ENCODE peak calls at places on chromosomes 16 and 17, in five cellular contexts. One of them, this sample, is unnamed.
A peak's percentile ranks its signal among the peaks of the same experiment; 100 is the strongest.

GRCh38 chr17:75516619-75517276 is 420 bp downstream of the TSEN54 start:
- DNase-seq in stomach: no peak
- DNase-seq in prostate gland: no peak
- DNase-seq in uterus: peak; percentile 46
- DNase-seq in ovary: peak; percentile 69
- DNase-seq in this sample: peak; percentile 75

GRCh38 chr16:18841833-18842525 is 40.6 kb upstream of the ARL6IP1 start:
- DNase-seq in stomach: no peak
- DNase-seq in prostate gland: no peak
- DNase-seq in uterus: no peak
- DNase-seq in ovary: no peak
- DNase-seq in this sample: no peak

GRCh38 chr17:34235389-34236028 is 19.6 kb upstream of the CCL2 start:
- DNase-seq in stomach: peak; percentile 30
- DNase-seq in prostate gland: peak; percentile 27
- DNase-seq in uterus: peak; percentile 76
- DNase-seq in ovary: peak; percentile 56
- DNase-seq in this sample: peak; percentile 88

GRCh38 chr17:47918003-47918402 is 22.0 kb downstream of the SP2 start:
- DNase-seq in stomach: no peak
- DNase-seq in prostate gland: no peak
- DNase-seq in uterus: no peak
- DNase-seq in ovary: no peak
- DNase-seq in this sample: no peak

GRCh38 chr16:15865742-15866141 is 8.9 kb upstream of the MYH11 start:
- DNase-seq in stomach: no peak
- DNase-seq in prostate gland: no peak
- DNase-seq in uterus: no peak
- DNase-seq in ovary: no peak
- DNase-seq in this sample: no peak

GRCh38 chr17:5422505-5422904 is 2.5 kb downstream of the RPAIN start:
- DNase-seq in stomach: no peak
- DNase-seq in prostate gland: no peak
- DNase-seq in uterus: no peak
- DNase-seq in ovary: no peak
- DNase-seq in this sample: no peak

GRCh38 chr17:44110823-44111633 is 12.4 kb downstream of the HDAC5 start:
- DNase-seq in stomach: peak; percentile 98
- DNase-seq in prostate gland: peak; percentile 94
- DNase-seq in uterus: peak; percentile 99
- DNase-seq in ovary: peak; percentile 100
- DNase-seq in this sample: peak; percentile 100

GRCh38 chr16:69595127-69596036 is 29.6 kb downstream of the NFAT5 start:
- DNase-seq in stomach: no peak
- DNase-seq in prostate gland: no peak
- DNase-seq in uterus: no peak
- DNase-seq in ovary: no peak
- DNase-seq in this sample: no peak

GRCh38 chr16:85082553-85083050 is 29.7 kb downstream of the CIBAR2 start:
- DNase-seq in stomach: no peak
- DNase-seq in prostate gland: no peak
- DNase-seq in uterus: no peak
- DNase-seq in ovary: no peak
- DNase-seq in this sample: no peak

GRCh38 chr17:16419074-16419928 is 3.9 kb downstream of the TRPV2 start:
- DNase-seq in stomach: no peak
- DNase-seq in prostate gland: no peak
- DNase-seq in uterus: no peak
- DNase-seq in ovary: no peak
- DNase-seq in this sample: no peak

GRCh38 chr17:20960871-20961270 is 81.9 kb downstream of the USP22 start:
- DNase-seq in stomach: no peak
- DNase-seq in prostate gland: no peak
- DNase-seq in uterus: no peak
- DNase-seq in ovary: no peak
- DNase-seq in this sample: no peak

GRCh38 chr17:63986842-63987615 is 11.1 kb upstream of the PRR29 start:
- DNase-seq in stomach: no peak
- DNase-seq in prostate gland: no peak
- DNase-seq in uterus: no peak
- DNase-seq in ovary: no peak
- DNase-seq in this sample: no peak

GRCh38 chr17:79792984-79793923 is 3.6 kb downstream of the CBX8 start:
- DNase-seq in stomach: no peak
- DNase-seq in prostate gland: no peak
- DNase-seq in uterus: no peak
- DNase-seq in ovary: no peak
- DNase-seq in this sample: no peak

GRCh38 chr17:39664581-39665561 is at the start of gene TCAP:
- DNase-seq in stomach: no peak
- DNase-seq in prostate gland: no peak
- DNase-seq in uterus: no peak
- DNase-seq in ovary: no peak
- DNase-seq in this sample: peak; percentile 88

GRCh38 chr16:80739523-80739922 is 64.9 kb downstream of the CDYL2 start:
- DNase-seq in stomach: no peak
- DNase-seq in prostate gland: no peak
- DNase-seq in uterus: no peak
- DNase-seq in ovary: no peak
- DNase-seq in this sample: no peak

GRCh38 chr17:27956601-27957445 is 63.7 kb upstream of the LYRM9 start:
- DNase-seq in stomach: no peak
- DNase-seq in prostate gland: no peak
- DNase-seq in uterus: no peak
- DNase-seq in ovary: no peak
- DNase-seq in this sample: no peak

GRCh38 chr17:1107777-1108559 is 71.8 kb downstream of the ABR start:
- DNase-seq in stomach: no peak
- DNase-seq in prostate gland: no peak
- DNase-seq in uterus: no peak
- DNase-seq in ovary: no peak
- DNase-seq in this sample: peak; percentile 62

GRCh38 chr17:32962320-32962707 is 29.3 kb upstream of the SPACA3 start:
- DNase-seq in stomach: no peak
- DNase-seq in prostate gland: no peak
- DNase-seq in uterus: no peak
- DNase-seq in ovary: no peak
- DNase-seq in this sample: no peak

GRCh38 chr17:57482657-57483056 is 226.3 kb downstream of the MSI2 start:
- DNase-seq in stomach: no peak
- DNase-seq in prostate gland: no peak
- DNase-seq in uterus: no peak
- DNase-seq in ovary: no peak
- DNase-seq in this sample: no peak

GRCh38 chr16:88688013-88688778 is 1.9 kb upstream of the SNAI3 start:
- DNase-seq in stomach: peak; percentile 92
- DNase-seq in prostate gland: no peak
- DNase-seq in uterus: no peak
- DNase-seq in ovary: no peak
- DNase-seq in this sample: no peak

GRCh38 chr17:68035131-68035522 is 408 bp upstream of the KPNA2 start:
- DNase-seq in stomach: peak; percentile 94
- DNase-seq in prostate gland: peak; percentile 91
- DNase-seq in uterus: peak; percentile 89
- DNase-seq in ovary: peak; percentile 92
- DNase-seq in this sample: peak; percentile 97

GRCh38 chr16:24499193-24499814 is 40.1 kb upstream of the RBBP6 start:
- DNase-seq in stomach: no peak
- DNase-seq in prostate gland: no peak
- DNase-seq in uterus: no peak
- DNase-seq in ovary: no peak
- DNase-seq in this sample: no peak

GRCh38 chr17:75981019-75981615 is 2.1 kb downstream of the TEN1 start:
- DNase-seq in stomach: no peak
- DNase-seq in prostate gland: no peak
- DNase-seq in uterus: no peak
- DNase-seq in ovary: peak; percentile 28
- DNase-seq in this sample: no peak

GRCh38 chr17:55750750-55751641 is at the start of gene PCTP:
- DNase-seq in stomach: peak; percentile 92
- DNase-seq in prostate gland: peak; percentile 76
- DNase-seq in uterus: peak; percentile 96
- DNase-seq in ovary: peak; percentile 95
- DNase-seq in this sample: peak; percentile 95

GRCh38 chr17:30961213-30962188 is 9.3 kb upstream of the RNF135 start:
- DNase-seq in stomach: peak; percentile 24
- DNase-seq in prostate gland: no peak
- DNase-seq in uterus: no peak
- DNase-seq in ovary: no peak
- DNase-seq in this sample: no peak

GRCh38 chr16:2486645-2487516 is 12.0 kb downstream of the TBC1D24 start:
- DNase-seq in stomach: peak; percentile 81
- DNase-seq in prostate gland: peak; percentile 56
- DNase-seq in uterus: no peak
- DNase-seq in ovary: no peak
- DNase-seq in this sample: no peak

GRCh38 chr17:71032746-71033273 is 863.5 kb downstream of the KCNJ2 start:
- DNase-seq in stomach: no peak
- DNase-seq in prostate gland: no peak
- DNase-seq in uterus: no peak
- DNase-seq in ovary: no peak
- DNase-seq in this sample: no peak

GRCh38 chr16:86517033-86517432 is 6.7 kb downstream of the FOXF1 start:
- DNase-seq in stomach: no peak
- DNase-seq in prostate gland: no peak
- DNase-seq in uterus: no peak
- DNase-seq in ovary: no peak
- DNase-seq in this sample: no peak

GRCh38 chr16:675884-676564 is 553 bp downstream of the RHBDL1 start:
- DNase-seq in stomach: no peak
- DNase-seq in prostate gland: no peak
- DNase-seq in uterus: no peak
- DNase-seq in ovary: no peak
- DNase-seq in this sample: no peak
- TF ChIP-seq CTCF in stomach: no peak
- TF ChIP-seq CTCF in prostate gland: no peak
- TF ChIP-seq CTCF in uterus: no peak
- TF ChIP-seq CTCF in ovary: no peak
- TF ChIP-seq CTCF in this sample: no peak

GRCh38 chr16:67431805-67432476 is 1.0 kb downstream of the HSD11B2 start:
- DNase-seq in stomach: no peak
- DNase-seq in prostate gland: no peak
- DNase-seq in uterus: no peak
- DNase-seq in ovary: no peak
- DNase-seq in this sample: no peak

GRCh38 chr16:67431077-67431804 is at the start of gene HSD11B2:
- DNase-seq in stomach: peak; percentile 71
- DNase-seq in prostate gland: peak; percentile 39
- DNase-seq in uterus: peak; percentile 74
- DNase-seq in ovary: peak; percentile 77
- DNase-seq in this sample: peak; percentile 76

GRCh38 chr16:67433131-67433719 is 2.3 kb downstream of the HSD11B2 start:
- DNase-seq in stomach: no peak
- DNase-seq in prostate gland: no peak
- DNase-seq in uterus: no peak
- DNase-seq in ovary: no peak
- DNase-seq in this sample: no peak

GRCh38 chr16:67430504-67431076 is 331 bp upstream of the HSD11B2 start:
- DNase-seq in stomach: peak; percentile 65
- DNase-seq in prostate gland: peak; percentile 70
- DNase-seq in uterus: peak; percentile 60
- DNase-seq in ovary: peak; percentile 66
- DNase-seq in this sample: no peak

DNA sequence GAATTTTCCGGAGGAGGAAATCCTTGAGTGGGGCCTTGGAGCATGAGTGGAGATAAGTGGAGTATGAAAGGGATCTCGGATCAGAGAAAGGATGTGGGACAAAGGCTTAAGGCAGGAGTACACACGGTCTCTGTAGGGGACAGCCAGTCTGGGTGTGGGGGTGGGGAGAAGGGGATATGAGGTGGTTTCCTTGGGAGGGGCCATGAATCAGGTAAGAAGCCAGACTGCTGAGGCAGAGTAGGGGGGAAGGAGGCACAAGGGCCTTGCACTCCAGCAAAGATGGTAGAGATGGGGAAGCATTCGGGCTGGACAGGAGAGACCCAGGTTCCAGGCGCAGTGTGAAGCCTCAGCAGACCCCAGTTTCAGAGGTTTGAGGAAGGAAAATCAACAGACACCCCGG is 1.6 kb downstream of the HSD11B2 start:
- DNase-seq in stomach: no peak
- DNase-seq in prostate gland: no peak
- DNase-seq in uterus: no peak
- DNase-seq in ovary: no peak
- DNase-seq in this sample: no peak
- TF ChIP-seq POLR2A in stomach: no peak
- TF ChIP-seq POLR2A in prostate gland: no peak
- TF ChIP-seq POLR2A in uterus: no peak
- TF ChIP-seq POLR2A in ovary: no peak
- TF ChIP-seq POLR2A in this sample: no peak

DNA sequence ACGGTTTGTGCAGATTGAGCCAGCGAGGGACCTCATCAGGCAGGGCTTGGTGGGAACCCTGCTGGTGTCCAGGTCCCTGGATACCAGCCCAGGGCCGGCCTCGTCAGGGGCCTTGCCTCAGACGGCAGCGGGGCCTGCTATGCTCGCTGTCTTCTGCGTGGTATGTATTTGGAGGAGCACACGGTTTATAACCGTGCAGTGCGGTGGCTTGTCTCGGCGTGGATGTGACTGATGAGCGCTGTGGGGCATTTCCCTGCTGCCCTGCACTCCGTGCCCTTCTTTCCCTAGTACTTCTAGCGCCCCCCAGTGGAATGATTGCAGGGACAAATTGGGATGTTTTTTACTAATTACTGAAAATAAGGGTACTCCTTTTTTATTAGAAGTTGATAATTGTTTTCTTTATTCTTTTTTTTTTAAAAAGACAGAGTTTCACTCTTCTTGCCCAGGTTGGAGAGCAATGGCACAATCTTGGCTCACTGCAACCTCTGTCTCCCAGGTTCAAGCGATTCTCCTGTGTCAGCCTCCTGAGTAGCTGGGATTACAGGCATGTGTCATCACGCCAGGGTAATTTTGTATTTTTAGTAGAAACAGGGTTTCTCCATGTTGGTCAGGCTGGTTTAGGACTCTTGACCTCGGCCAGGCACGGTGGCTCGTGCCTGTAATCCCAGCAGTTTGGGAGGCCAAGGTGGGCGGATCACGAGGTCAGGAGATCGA is 15.3 kb downstream of the TBCD start:
- DNase-seq in stomach: peak; percentile 77
- DNase-seq in prostate gland: peak; percentile 45
- DNase-seq in uterus: no peak
- DNase-seq in ovary: no peak
- DNase-seq in this sample: no peak
- TF ChIP-seq CTCF in stomach: no peak
- TF ChIP-seq CTCF in prostate gland: peak; percentile 55
- TF ChIP-seq CTCF in uterus: no peak
- TF ChIP-seq CTCF in ovary: no peak
- TF ChIP-seq CTCF in this sample: peak; percentile 59

GRCh38 chr16:57447142-57447962 is at the start of the genes CIAPIN1 and COQ9:
- DNase-seq in stomach: peak; percentile 97
- DNase-seq in prostate gland: peak; percentile 95
- DNase-seq in uterus: peak; percentile 95
- DNase-seq in ovary: peak; percentile 97
- DNase-seq in this sample: peak; percentile 97
- TF ChIP-seq POLR2A in stomach: peak; percentile 76
- TF ChIP-seq POLR2A in prostate gland: peak; percentile 75
- TF ChIP-seq POLR2A in uterus: peak; percentile 84
- TF ChIP-seq POLR2A in ovary: peak; percentile 85
- TF ChIP-seq POLR2A in this sample: peak; percentile 74